ENCODE peak calls at places on chromosomes 2 and 18, in five cellular contexts. K is GM20000, J is fibroblast of the aortic adventitia, P is progenitor cell of endocrine pancreas, S is dorsolateral prefrontal cortex. Z is an unnamed sample.

GRCh38 chr2:148132400-148132799 is 111.5 kb downstream of the MBD5 start:
- DNase-seq in K (no peak), J (peak), P (no peak), S (no peak), Z (no peak)

GRCh38 chr2:200026312-200026711 is 70.9 kb downstream of the MAIP1 start:
- DNase-seq in K (no peak), J (no peak), P (no peak), S (no peak), Z (no peak)

GRCh38 chr2:41727152-41727551 is 320.7 kb upstream of the PKDCC start:
- DNase-seq in K (no peak), J (no peak), P (no peak), S (no peak), Z (no peak)

GRCh38 chr2:194289712-194290346 is 1367.2 kb upstream of the SLC39A10 start:
- DNase-seq in K (no peak), J (no peak), P (no peak), S (no peak), Z (no peak)

GRCh38 chr2:113337809-113338208 is 59.1 kb upstream of the PAX8 start:
- DNase-seq in K (no peak), J (no peak), P (no peak), S (no peak), Z (no peak)

GRCh38 chr2:14967739-14968138 is 335.2 kb downstream of the LRATD1 start:
- DNase-seq in K (no peak), J (no peak), P (no peak), S (no peak), Z (no peak)

GRCh38 chr18:47254341-47254939 is 3.0 kb upstream of the SKOR2 start:
- DNase-seq in K (peak), J (peak), P (peak), S (no peak), Z (peak)

GRCh38 chr18:23922939-23923338 is 91.6 kb upstream of the TTC39C start:
- DNase-seq in K (no peak), J (no peak), P (no peak), S (no peak), Z (no peak)

GRCh38 chr18:76463872-76464271 is 31.2 kb downstream of the ZNF516 start:
- DNase-seq in K (no peak), J (no peak), P (no peak), S (no peak), Z (no peak)

GRCh38 chr2:165803123-165803760 is 9.2 kb upstream of the GALNT3 start:
- DNase-seq in K (no peak), J (peak), P (no peak), S (no peak), Z (no peak)

GRCh38 chr2:233013650-233014049 is 594 bp upstream of the NGEF start:
- DNase-seq in K (no peak), J (no peak), P (no peak), S (no peak), Z (no peak)

GRCh38 chr2:25981596-25982272 is 563 bp downstream of the KIF3C start:
- DNase-seq in K (peak), J (no peak), P (peak), S (peak), Z (peak)

GRCh38 chr2:235827585-235827992 is 333.7 kb downstream of the AGAP1 start:
- DNase-seq in K (no peak), J (peak), P (no peak), S (no peak), Z (no peak)

GRCh38 chr2:66275984-66276383 is 158.9 kb upstream of the MEIS1 start:
- DNase-seq in K (no peak), J (no peak), P (no peak), S (no peak), Z (no peak)

GRCh38 chr2:2705871-2706270 is 374.8 kb upstream of the MYT1L start:
- DNase-seq in K (no peak), J (no peak), P (no peak), S (no peak), Z (no peak)

GRCh38 chr2:102615620-102616436 is 3.5 kb upstream of the SLC9A2 start:
- DNase-seq in K (peak), J (peak), P (no peak), S (no peak), Z (peak)

GRCh38 chr2:224217233-224217961 is 178.3 kb upstream of the SERPINE2 start:
- DNase-seq in K (no peak), J (no peak), P (no peak), S (no peak), Z (no peak)

GRCh38 chr18:2104620-2105462 is 466.5 kb downstream of the METTL4 start:
- DNase-seq in K (peak), J (peak), P (no peak), S (no peak), Z (peak)

GRCh38 chr2:68696554-68696953 is 38.1 kb upstream of the ARHGAP25 start:
- DNase-seq in K (no peak), J (no peak), P (no peak), S (no peak), Z (no peak)

GRCh38 chr2:161019311-161019710 is 140.9 kb upstream of the TANK start:
- DNase-seq in K (no peak), J (no peak), P (no peak), S (no peak), Z (no peak)

GRCh38 chr18:46718501-46719341 is 38.1 kb downstream of the ST8SIA5 start:
- DNase-seq in K (no peak), J (peak), P (no peak), S (no peak), Z (no peak)

GRCh38 chr2:119939915-119940314 is 73.0 kb upstream of the EPB41L5 start:
- DNase-seq in K (no peak), J (no peak), P (no peak), S (no peak), Z (no peak)

GRCh38 chr2:240869109-240869955 is 708 bp downstream of the AGXT start:
- DNase-seq in K (no peak), J (no peak), P (no peak), S (no peak), Z (no peak)

GRCh38 chr2:47054036-47054555 is 101.0 kb downstream of the STPG4 start:
- DNase-seq in K (no peak), J (no peak), P (no peak), S (no peak), Z (no peak)

GRCh38 chr2:139159177-139159576 is 379.0 kb upstream of the NXPH2 start:
- DNase-seq in K (no peak), J (no peak), P (no peak), S (no peak), Z (no peak)

GRCh38 chr2:120898961-120899360 is 163.3 kb downstream of the GLI2 start:
- DNase-seq in K (no peak), J (no peak), P (no peak), S (no peak), Z (no peak)

GRCh38 chr2:71555798-71556454 is 102.6 kb downstream of the DYSF start:
- DNase-seq in K (no peak), J (no peak), P (peak), S (no peak), Z (no peak)

GRCh38 chr2:208407667-208408066 is 1.1 kb downstream of the PTH2R start:
- DNase-seq in K (peak), J (peak), P (no peak), S (no peak), Z (peak)

GRCh38 chr2:168136392-168136977 is 110.9 kb downstream of the STK39 start:
- DNase-seq in K (peak), J (peak), P (no peak), S (no peak), Z (no peak)

GRCh38 chr2:179521944-179522343 is 257.3 kb upstream of the SESTD1 start:
- DNase-seq in K (no peak), J (no peak), P (no peak), S (no peak), Z (no peak)

GRCh38 chr2:157052685-157053224 is 204.8 kb upstream of the GALNT5 start:
- DNase-seq in K (no peak), J (peak), P (no peak), S (no peak), Z (no peak)

GRCh38 chr2:236904389-236905263 is 181.1 kb upstream of the COPS8 start:
- DNase-seq in K (no peak), J (no peak), P (no peak), S (no peak), Z (no peak)

GRCh38 chr18:60235164-60235563 is 137.4 kb downstream of the MC4R start:
- DNase-seq in K (no peak), J (no peak), P (no peak), S (no peak), Z (no peak)

GRCh38 chr18:3466872-3467271 is 16.9 kb downstream of the TGIF1 start:
- DNase-seq in K (no peak), J (peak), P (no peak), S (no peak), Z (no peak)

GRCh38 chr2:46229134-46230063 is 67.8 kb upstream of the EPAS1 start:
- DNase-seq in K (peak), J (no peak), P (no peak), S (no peak), Z (peak)

GRCh38 chr2:7269993-7270392 is 352.8 kb downstream of the RNF144A start:
- DNase-seq in K (no peak), J (no peak), P (no peak), S (peak), Z (no peak)

GRCh38 chr2:186572705-186573104 is 17.2 kb upstream of the ITGAV start:
- DNase-seq in K (no peak), J (no peak), P (no peak), S (no peak), Z (no peak)

GRCh38 chr18:32301976-32302743 is 112.3 kb downstream of the MEP1B start:
- DNase-seq in K (peak), J (peak), P (no peak), S (no peak), Z (peak)

GRCh38 chr2:43993437-43993836 is 2.4 kb downstream of the LRPPRC start:
- DNase-seq in K (no peak), J (no peak), P (no peak), S (no peak), Z (no peak)

GRCh38 chr2:43995733-43996533 is at the start of gene LRPPRC:
- DNase-seq in K (peak), J (peak), P (peak), S (peak), Z (peak)

DNA sequence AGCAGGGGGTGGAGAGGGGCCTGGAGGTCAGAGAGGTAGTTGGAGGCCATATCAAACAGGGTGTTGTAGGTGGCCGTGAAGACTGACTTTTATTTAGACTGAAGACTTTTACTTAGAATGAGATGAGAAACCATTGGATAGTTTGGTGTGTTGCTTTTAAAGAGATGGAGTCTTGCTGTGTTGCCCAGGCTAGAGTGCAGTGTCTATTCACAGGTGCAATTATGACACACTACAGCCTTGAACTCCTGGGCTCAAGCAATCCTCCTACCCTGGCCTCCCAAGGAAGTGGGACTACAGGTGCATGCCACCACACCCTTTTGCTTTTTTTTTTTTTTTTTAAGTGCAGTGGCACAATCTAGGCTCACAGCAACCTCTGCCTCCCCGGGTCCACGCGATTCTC is 2.5 kb upstream of the LRPPRC start:
- DNase-seq in K (no peak), J (no peak), P (no peak), S (no peak), Z (no peak)
- TF ChIP-seq CTCF in K (no peak), J (no peak), P (no peak), S (no peak), Z (no peak)

GRCh38 chr2:135163306-135163705 is 111.2 kb downstream of the RAB3GAP1 start:
- DNase-seq in K (no peak), J (no peak), P (no peak), S (no peak), Z (no peak)
- TF ChIP-seq CTCF in K (no peak), J (no peak), P (no peak), S (no peak), Z (no peak)

GRCh38 chr2:23603156-23603555 is 218.2 kb downstream of the KLHL29 start:
- DNase-seq in K (no peak), J (no peak), P (no peak), S (no peak), Z (no peak)
- TF ChIP-seq CTCF in K (no peak), J (no peak), P (no peak), S (no peak), Z (no peak)

GRCh38 chr18:33746261-33746660 is 168.2 kb downstream of the ASXL3 start:
- DNase-seq in K (no peak), J (no peak), P (no peak), S (no peak), Z (no peak)

GRCh38 chr18:33757037-33757436 is 179.0 kb downstream of the ASXL3 start:
- DNase-seq in K (no peak), J (peak), P (no peak), S (no peak), Z (no peak)

GRCh38 chr18:33749831-33750230 is 171.8 kb downstream of the ASXL3 start:
- DNase-seq in K (peak), J (no peak), P (no peak), S (no peak), Z (no peak)

GRCh38 chr18:33755918-33756590 is 178.0 kb downstream of the ASXL3 start:
- DNase-seq in K (no peak), J (peak), P (no peak), S (no peak), Z (no peak)

GRCh38 chr18:33751613-33752221 is 173.7 kb downstream of the ASXL3 start:
- DNase-seq in K (peak), J (peak), P (no peak), S (no peak), Z (no peak)
- TF ChIP-seq CTCF in K (no peak), J (peak), P (peak), S (peak), Z (peak)

DNA sequence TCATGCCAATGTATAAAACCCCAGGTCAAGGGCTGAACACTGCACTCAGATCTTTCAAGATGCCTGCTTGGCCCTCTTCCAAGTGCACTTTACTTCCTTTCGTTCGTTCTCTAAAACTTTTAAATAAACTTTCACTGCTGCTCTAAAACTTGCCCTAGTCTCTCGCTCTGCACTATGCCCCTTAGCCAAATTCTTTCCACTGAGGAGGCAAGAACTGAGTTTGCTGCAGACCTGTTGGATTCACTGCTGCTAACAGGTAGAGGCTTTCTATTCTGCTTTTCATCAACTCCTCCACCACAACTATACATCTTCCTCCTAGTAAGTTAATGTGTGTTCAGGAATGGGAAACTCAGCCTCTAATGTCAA is 467.9 kb downstream of the MBD2 start:
- DNase-seq in K (no peak), J (no peak), P (no peak), S (no peak), Z (no peak)
- TF ChIP-seq CTCF in K (no peak), J (no peak), P (no peak), S (no peak), Z (no peak)

GRCh38 chr2:153478289-153479261 is at the start of gene RPRM:
- DNase-seq in K (peak), J (peak), P (peak), S (peak), Z (peak)

GRCh38 chr2:153476491-153477095 is 2.0 kb downstream of the RPRM start:
- DNase-seq in K (no peak), J (no peak), P (no peak), S (peak), Z (no peak)

GRCh38 chr2:153479527-153479926 is 965 bp upstream of the RPRM start:
- DNase-seq in K (peak), J (no peak), P (no peak), S (no peak), Z (no peak)

GRCh38 chr2:153477641-153478288 is 797 bp downstream of the RPRM start:
- DNase-seq in K (peak), J (no peak), P (peak), S (no peak), Z (peak)

GRCh38 chr2:153477096-153477555 is 1.4 kb downstream of the RPRM start:
- DNase-seq in K (peak), J (no peak), P (no peak), S (no peak), Z (no peak)
- TF ChIP-seq CTCF in K (no peak), J (no peak), P (peak), S (no peak), Z (no peak)

GRCh38 chr2:258933-259332 is 4.9 kb downstream of the SH3YL1 start:
- DNase-seq in K (no peak), J (no peak), P (no peak), S (no peak), Z (no peak)
- TF ChIP-seq CTCF in K (no peak), J (no peak), P (no peak), S (no peak), Z (no peak)

GRCh38 chr2:210363261-210363660 is 48.3 kb upstream of the MYL1 start:
- DNase-seq in K (no peak), J (no peak), P (no peak), S (no peak), Z (no peak)
- TF ChIP-seq CTCF in K (peak), J (no peak), P (peak), S (no peak), Z (no peak)

DNA sequence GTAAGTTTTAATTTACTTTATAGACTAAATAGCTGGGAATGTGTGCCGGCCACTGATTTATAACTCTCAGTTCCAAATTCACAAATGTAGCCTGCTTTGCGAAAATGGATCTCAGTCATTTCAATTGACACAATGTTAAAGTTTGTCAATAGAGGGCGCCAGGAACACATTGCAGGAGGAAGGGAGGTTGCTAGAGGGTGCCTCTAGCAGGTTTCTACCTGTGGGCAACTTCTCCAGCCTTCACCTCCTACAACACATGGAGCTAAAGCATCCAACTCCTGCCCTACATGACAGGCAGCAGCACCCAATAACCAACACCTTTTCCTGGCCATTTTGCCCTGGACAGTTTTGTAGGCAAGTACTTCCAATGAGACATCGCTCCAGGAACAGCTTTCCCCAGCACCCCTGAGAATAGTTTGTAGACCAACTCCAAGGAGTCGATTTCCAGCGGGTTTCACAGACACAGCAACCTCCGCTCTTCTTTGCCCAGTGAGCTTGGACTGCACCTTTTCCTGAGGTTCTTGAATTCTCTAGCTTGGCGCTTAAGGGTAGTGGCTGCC is 784.8 kb upstream of the CDH2 start:
- DNase-seq in K (no peak), J (peak), P (no peak), S (no peak), Z (peak)
- TF ChIP-seq CTCF in K (peak), J (peak), P (peak), S (peak), Z (no peak)

DNA sequence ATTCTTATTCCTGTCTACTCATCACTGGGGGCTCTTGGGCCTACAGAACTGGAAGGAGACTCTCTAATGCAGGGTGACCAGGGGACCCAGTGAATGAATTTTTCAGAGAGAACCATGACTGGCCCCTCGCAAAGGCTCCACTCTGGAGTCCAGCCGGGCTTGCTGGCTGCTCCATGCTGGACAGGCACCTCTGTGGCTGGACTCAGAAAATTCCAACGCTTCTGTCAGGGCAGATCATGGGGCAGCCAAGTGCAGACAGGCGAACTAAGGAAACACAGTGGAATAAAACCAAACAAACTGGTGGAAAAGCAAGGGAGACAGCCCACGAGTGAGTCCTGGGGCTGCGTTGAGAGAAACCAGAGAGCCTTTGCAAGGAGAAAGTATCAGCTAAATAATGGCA is 57.2 kb downstream of the ACAA2 start:
- DNase-seq in K (no peak), J (no peak), P (no peak), S (no peak), Z (no peak)
- TF ChIP-seq CTCF in K (no peak), J (no peak), P (no peak), S (no peak), Z (no peak)